ENCODE peak calls at places on chromosomes 3 and 15, in four cellular contexts. One of them, this sample, is unnamed.

GRCh38 chr3:196992461-196993065 is 23.9 kb upstream of the PIGZ start:
- DNase-seq in HT1080: no peak
- DNase-seq in stimulated activated CD8-positive, alpha-beta memory T cell treated with anti-CD3 and anti-CD28 coated beads, Interleukin-4, amount 100 ng/mL, for 24 hours: no peak
- DNase-seq in WERI-Rb-1: no peak
- DNase-seq in this sample: no peak

GRCh38 chr3:141397996-141398395 is 29.7 kb downstream of the ZBTB38 start:
- DNase-seq in HT1080: no peak
- DNase-seq in WERI-Rb-1: no peak
- DNase-seq in stimulated activated CD8-positive, alpha-beta memory T cell treated with anti-CD3 and anti-CD28 coated beads, Interleukin-4, amount 100 ng/mL, for 24 hours: no peak
- DNase-seq in this sample: no peak

GRCh38 chr15:96340611-96341464 is 10.3 kb downstream of the NR2F2 start:
- DNase-seq in WERI-Rb-1: peak
- DNase-seq in stimulated activated CD8-positive, alpha-beta memory T cell treated with anti-CD3 and anti-CD28 coated beads, Interleukin-4, amount 100 ng/mL, for 24 hours: no peak
- DNase-seq in HT1080: peak
- DNase-seq in this sample: no peak

GRCh38 chr15:58684751-58685150 is 64.8 kb downstream of the ADAM10 start:
- DNase-seq in HT1080: no peak
- DNase-seq in WERI-Rb-1: no peak
- DNase-seq in stimulated activated CD8-positive, alpha-beta memory T cell treated with anti-CD3 and anti-CD28 coated beads, Interleukin-4, amount 100 ng/mL, for 24 hours: no peak
- DNase-seq in this sample: no peak

GRCh38 chr3:146256851-146257486 is 6.1 kb upstream of the PLSCR4 start:
- DNase-seq in stimulated activated CD8-positive, alpha-beta memory T cell treated with anti-CD3 and anti-CD28 coated beads, Interleukin-4, amount 100 ng/mL, for 24 hours: no peak
- DNase-seq in HT1080: no peak
- DNase-seq in WERI-Rb-1: no peak
- DNase-seq in this sample: no peak

GRCh38 chr3:190773948-190774347 is 88.5 kb downstream of the GMNC start:
- DNase-seq in HT1080: no peak
- DNase-seq in stimulated activated CD8-positive, alpha-beta memory T cell treated with anti-CD3 and anti-CD28 coated beads, Interleukin-4, amount 100 ng/mL, for 24 hours: no peak
- DNase-seq in WERI-Rb-1: no peak
- DNase-seq in this sample: no peak

GRCh38 chr3:21729331-21729730 is 21.7 kb downstream of the ZNF385D start:
- DNase-seq in stimulated activated CD8-positive, alpha-beta memory T cell treated with anti-CD3 and anti-CD28 coated beads, Interleukin-4, amount 100 ng/mL, for 24 hours: no peak
- DNase-seq in WERI-Rb-1: no peak
- DNase-seq in HT1080: no peak
- DNase-seq in this sample: no peak

GRCh38 chr15:72671531-72671930 is 14.5 kb downstream of the HIGD2B start:
- DNase-seq in WERI-Rb-1: no peak
- DNase-seq in stimulated activated CD8-positive, alpha-beta memory T cell treated with anti-CD3 and anti-CD28 coated beads, Interleukin-4, amount 100 ng/mL, for 24 hours: no peak
- DNase-seq in HT1080: no peak
- DNase-seq in this sample: no peak

GRCh38 chr3:123936400-123936799 is 24.6 kb downstream of the CCDC14 start:
- DNase-seq in WERI-Rb-1: no peak
- DNase-seq in HT1080: no peak
- DNase-seq in stimulated activated CD8-positive, alpha-beta memory T cell treated with anti-CD3 and anti-CD28 coated beads, Interleukin-4, amount 100 ng/mL, for 24 hours: no peak
- DNase-seq in this sample: no peak

GRCh38 chr3:146650691-146651090 is 45.5 kb upstream of the PLSCR5 start:
- DNase-seq in HT1080: no peak
- DNase-seq in WERI-Rb-1: no peak
- DNase-seq in stimulated activated CD8-positive, alpha-beta memory T cell treated with anti-CD3 and anti-CD28 coated beads, Interleukin-4, amount 100 ng/mL, for 24 hours: no peak
- DNase-seq in this sample: peak

GRCh38 chr15:44738340-44738984 is 2.1 kb downstream of the TRIM69 start:
- DNase-seq in HT1080: peak
- DNase-seq in WERI-Rb-1: no peak
- DNase-seq in stimulated activated CD8-positive, alpha-beta memory T cell treated with anti-CD3 and anti-CD28 coated beads, Interleukin-4, amount 100 ng/mL, for 24 hours: no peak
- DNase-seq in this sample: peak

GRCh38 chr3:43838877-43839276 is 148.1 kb downstream of the ABHD5 start:
- DNase-seq in stimulated activated CD8-positive, alpha-beta memory T cell treated with anti-CD3 and anti-CD28 coated beads, Interleukin-4, amount 100 ng/mL, for 24 hours: no peak
- DNase-seq in WERI-Rb-1: no peak
- DNase-seq in HT1080: no peak
- DNase-seq in this sample: no peak

GRCh38 chr15:44537728-44538240 is 837 bp downstream of the EIF3J start:
- DNase-seq in stimulated activated CD8-positive, alpha-beta memory T cell treated with anti-CD3 and anti-CD28 coated beads, Interleukin-4, amount 100 ng/mL, for 24 hours: no peak
- DNase-seq in WERI-Rb-1: no peak
- DNase-seq in HT1080: no peak
- DNase-seq in this sample: peak

This sample was measured in RCC 7860.